ENCODE peak calls at places on chromosomes 2 and 18, in seven cellular contexts. W, C, O, S, K, B and X are unnamed samples.
A peak's percentile ranks its signal among the peaks of the same experiment; 100 is the strongest.

GRCh38 chr2:219002395-219003266 is 9.4 kb upstream of the CRYBA2 start:
- DNase-seq in W (peak; percentile 52), C (no peak), O (peak; percentile 48), S (peak; percentile 76), K (no peak), B (peak; percentile 92), X (peak; percentile 58)

GRCh38 chr2:6653281-6653750 is 212.4 kb downstream of the CMPK2 start:
- DNase-seq in W (no peak), C (no peak), O (no peak), S (no peak), K (no peak), B (no peak), X (no peak)

GRCh38 chr2:132267372-132267771 is 105.6 kb upstream of the ANKRD30BL start:
- DNase-seq in W (no peak), C (no peak), O (no peak), S (no peak), K (no peak), B (no peak), X (no peak)

GRCh38 chr2:100163605-100164004 is 21.2 kb upstream of the AFF3 start:
- DNase-seq in W (no peak), C (no peak), O (no peak), S (no peak), K (no peak), B (no peak), X (no peak)

GRCh38 chr2:43307046-43307445 is 80.6 kb upstream of the ZFP36L2 start:
- DNase-seq in W (no peak), C (no peak), O (no peak), S (no peak), K (no peak), B (no peak), X (no peak)

GRCh38 chr18:44736664-44737063 is 56.0 kb downstream of the SETBP1 start:
- DNase-seq in W (no peak), C (no peak), O (peak; percentile 75), S (no peak), K (no peak), B (no peak), X (no peak)

GRCh38 chr18:73079920-73080319 is 212.1 kb upstream of the NETO1 start:
- DNase-seq in W (no peak), C (no peak), O (no peak), S (no peak), K (no peak), B (no peak), X (no peak)

GRCh38 chr18:72808688-72809087 is 59.1 kb downstream of the NETO1 start:
- DNase-seq in W (no peak), C (no peak), O (no peak), S (no peak), K (no peak), B (no peak), X (no peak)

GRCh38 chr18:25043104-25043503 is 308.9 kb downstream of the ZNF521 start:
- DNase-seq in W (no peak), C (no peak), O (no peak), S (no peak), K (no peak), B (no peak), X (no peak)

GRCh38 chr2:61426267-61426897 is 44.5 kb downstream of the USP34 start:
- DNase-seq in W (peak; percentile 60), C (peak; percentile 43), O (peak; percentile 23), S (no peak), K (peak; percentile 26), B (peak; percentile 83), X (peak; percentile 49)

GRCh38 chr2:15984367-15985255 is 44.3 kb downstream of the MYCN start:
- DNase-seq in W (no peak), C (no peak), O (no peak), S (no peak), K (no peak), B (peak; percentile 53), X (no peak)

GRCh38 chr2:225037374-225038075 is 4.7 kb downstream of the DOCK10 start:
- DNase-seq in W (no peak), C (no peak), O (no peak), S (no peak), K (no peak), B (no peak), X (no peak)

GRCh38 chr2:206296128-206296527 is 21.7 kb downstream of the ZDBF2 start:
- DNase-seq in W (no peak), C (no peak), O (peak; percentile 81), S (no peak), K (no peak), B (no peak), X (peak; percentile 63)

GRCh38 chr2:69815717-69816116 is 13.7 kb upstream of the GMCL1 start:
- DNase-seq in W (no peak), C (no peak), O (no peak), S (no peak), K (no peak), B (no peak), X (peak; percentile 69)

GRCh38 chr18:46656326-46657114 is 500 bp downstream of the LOXHD1 start:
- DNase-seq in W (no peak), C (no peak), O (no peak), S (no peak), K (no peak), B (no peak), X (no peak)

GRCh38 chr2:119683717-119684443 is 4.9 kb downstream of the TMEM177 start:
- DNase-seq in W (no peak), C (no peak), O (no peak), S (no peak), K (no peak), B (no peak), X (peak; percentile 81)

GRCh38 chr2:95377216-95377530 is 25.3 kb upstream of the FAHD2A start:
- DNase-seq in W (no peak), C (no peak), O (no peak), S (no peak), K (no peak), B (peak; percentile 23), X (no peak)

GRCh38 chr18:51076503-51076902 is 46.5 kb downstream of the SMAD4 start:
- DNase-seq in W (no peak), C (no peak), O (no peak), S (no peak), K (no peak), B (no peak), X (no peak)